ENCODE peak calls at places on chromosome 15, in ten cellular contexts. C is neural progenitor cell; D is effector memory CD4-positive, alpha-beta T cell; O is adrenal gland; E is lung; U is psoas muscle; S is upper lobe of left lung; H is AG04450; V is cardiac muscle cell; W is NT2/D1. X is an unnamed sample.
A peak's percentile ranks its signal among the peaks of the same experiment; 100 is the strongest.

GRCh38 chr15:27826411-27826810 is 272.7 kb downstream of the OCA2 start:
- DNase-seq in C (no peak), V (no peak), D (no peak), U (peak; percentile 18), S (no peak), H (no peak), O (no peak), E (no peak), W (no peak), X (no peak)

GRCh38 chr15:73573071-73573470 is 60.1 kb downstream of the NPTN start:
- DNase-seq in E (no peak), D (no peak), H (no peak), W (no peak), V (no peak), S (no peak), U (no peak), O (no peak), C (no peak), X (no peak)

GRCh38 chr15:74144153-74144775 is 13.9 kb downstream of the ISLR2 start:
- DNase-seq in E (no peak), H (no peak), C (no peak), O (no peak), D (no peak), W (no peak), V (no peak), U (no peak), S (no peak), X (no peak)

GRCh38 chr15:74174216-74174965 is 881 bp downstream of the ISLR start:
- DNase-seq in O (no peak), U (peak; percentile 46), S (no peak), H (no peak), W (no peak), E (no peak), V (peak; percentile 57), C (no peak), D (no peak), X (no peak)

GRCh38 chr15:75868019-75868418 is 24.8 kb downstream of the UBE2Q2 start:
- DNase-seq in U (no peak), D (no peak), W (no peak), E (no peak), O (no peak), H (no peak), C (no peak), S (no peak), V (no peak), X (no peak)

GRCh38 chr15:101444015-101444414 is 45.5 kb downstream of the PCSK6 start:
- DNase-seq in U (peak; percentile 71), O (no peak), C (no peak), H (no peak), E (no peak), D (no peak), W (no peak), V (no peak), S (no peak), X (no peak)

GRCh38 chr15:100663066-100663465 is 60.7 kb downstream of the ASB7 start:
- DNase-seq in S (no peak), W (peak; percentile 13), U (no peak), E (no peak), O (no peak), H (no peak), D (no peak), V (peak; percentile 22), C (peak; percentile 76), X (no peak)

GRCh38 chr15:76903251-76903681 is 1.9 kb downstream of the SCAPER start:
- DNase-seq in U (no peak), S (no peak), C (peak; percentile 16), E (no peak), H (peak; percentile 26), D (no peak), W (no peak), O (no peak), V (peak; percentile 46), X (no peak)

GRCh38 chr15:61951949-61952348 is 108.3 kb downstream of the VPS13C start:
- DNase-seq in W (no peak), V (peak; percentile 31), D (no peak), O (peak; percentile 12), H (no peak), C (no peak), E (no peak), S (no peak), U (no peak), X (no peak)

DNA sequence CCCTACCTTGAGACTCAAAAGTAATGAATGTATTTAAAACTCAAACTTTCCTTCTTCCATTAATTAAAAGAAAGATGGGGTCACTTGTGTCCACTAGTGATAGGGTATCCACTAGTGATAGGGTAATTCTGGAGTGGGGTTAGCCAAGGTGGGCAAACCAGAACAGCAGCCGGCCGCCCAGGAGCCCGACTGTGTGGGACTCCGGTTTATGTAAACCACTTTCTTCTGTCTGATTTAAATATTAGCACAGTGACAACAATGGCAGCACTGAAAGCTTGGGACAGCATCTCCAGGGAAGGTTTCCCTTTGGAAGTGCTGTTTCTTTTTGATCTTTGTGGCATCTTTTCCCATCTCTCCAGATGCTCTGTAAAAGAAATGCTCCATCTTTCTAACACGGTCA is 722 bp downstream of the MYZAP start:
- DNase-seq in C (no peak), H (no peak), V (no peak), E (no peak), W (no peak), S (peak; percentile 27), D (no peak), U (no peak), O (no peak), X (no peak)
- H3K9me3 ChIP-seq in C (no peaks in the 10 kb centered on the region), H (no peaks in the 10 kb centered on the region), V (no peaks in the 10 kb centered on the region), E (no peaks in the 10 kb centered on the region), W (no peaks in the 10 kb centered on the region), S (no peaks in the 10 kb centered on the region), D (no peaks in the 10 kb centered on the region), U (no peaks in the 10 kb centered on the region), O (no peaks in the 10 kb centered on the region), X (no peaks in the 10 kb centered on the region)

DNA sequence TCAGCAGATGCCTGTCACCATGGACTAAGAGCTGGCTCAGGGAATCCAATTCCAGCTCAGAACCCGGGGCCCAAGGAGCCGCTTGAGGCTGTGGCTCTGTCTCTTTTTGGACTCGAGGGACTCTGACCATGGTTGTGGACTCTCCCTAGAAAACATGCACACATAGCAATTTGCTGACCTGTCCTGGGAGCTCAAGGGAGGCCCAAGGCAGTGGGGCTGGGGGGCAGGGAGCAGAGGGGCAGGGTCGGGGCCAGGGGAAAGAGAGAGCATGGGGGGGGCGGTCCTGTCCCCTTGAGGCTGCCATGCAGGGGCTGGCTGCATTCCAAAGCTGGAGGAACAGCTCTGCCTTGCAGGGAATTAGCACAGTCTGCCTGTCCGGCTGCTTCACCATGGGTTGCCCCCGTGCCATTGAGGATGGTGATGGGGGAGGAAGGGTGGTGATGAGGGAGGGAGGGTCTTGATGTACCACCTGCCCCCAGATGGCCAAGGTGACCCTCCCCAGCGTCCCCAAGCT is 190.1 kb downstream of the GOLGA6L6 start:
- DNase-seq in E (peak; percentile 29), O (peak; percentile 11), W (no peak), U (peak; percentile 58), H (no peak), S (peak; percentile 78), V (no peak), C (no peak), D (no peak), X (no peak)
- H3K9me3 ChIP-seq in E (no peaks in the 10 kb centered on the region), O (no peaks in the 10 kb centered on the region), W (peaks cover 17% of the 10 kb centered on the region), U (no peaks in the 10 kb centered on the region), H (peaks cover 94% of the 10 kb centered on the region), S (peaks cover 5% of the 10 kb centered on the region), V (peaks cover 43% of the 10 kb centered on the region), C (peaks cover 88% of the 10 kb centered on the region), D (no peaks in the 10 kb centered on the region), X (no peaks in the 10 kb centered on the region)

DNA sequence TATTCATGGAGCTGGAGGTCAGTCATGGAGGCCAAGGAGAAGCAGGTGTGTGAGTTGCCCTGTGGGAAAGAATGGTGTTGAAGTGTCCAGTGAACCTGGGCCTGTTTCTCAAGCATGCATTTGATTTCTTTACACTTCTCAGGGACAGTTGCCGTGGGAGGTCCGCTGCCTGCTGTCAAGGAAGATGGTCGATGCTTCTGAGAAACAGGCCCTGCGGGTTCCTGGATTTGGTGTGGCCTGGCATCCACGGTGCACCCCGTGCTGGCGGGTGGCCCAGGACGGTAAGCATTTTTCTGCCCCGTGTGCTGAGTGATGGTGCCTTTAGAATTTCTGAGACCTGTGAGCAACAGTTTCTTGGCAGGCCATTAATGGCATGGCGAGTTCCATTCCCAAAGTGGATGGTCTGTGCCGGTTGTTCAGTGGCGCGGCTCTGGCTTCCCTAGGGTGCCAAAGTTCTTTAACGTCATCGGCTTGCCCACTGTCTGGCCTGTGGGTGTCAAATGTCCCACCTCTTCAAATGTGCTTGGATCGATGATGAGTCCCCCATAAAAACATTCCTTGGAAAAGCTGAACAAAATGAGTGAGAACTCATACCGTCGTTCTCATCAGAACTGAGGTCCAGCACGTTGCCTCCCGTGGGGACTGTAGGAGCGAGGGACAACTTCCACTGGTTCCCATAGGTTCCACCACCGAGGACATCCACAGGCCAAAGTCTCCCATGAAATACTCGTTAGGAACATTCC is 107.2 kb downstream of the SNRPN start:
- DNase-seq in E (no peak), V (no peak), C (no peak), S (peak; percentile 34), W (no peak), O (peak; percentile 1), D (no peak), U (no peak), H (no peak), X (no peak)
- H3K9me3 ChIP-seq in E (peaks cover 35% of the 10 kb centered on the region), V (peaks cover 18% of the 10 kb centered on the region), C (peaks cover 20% of the 10 kb centered on the region), S (peaks cover 100% of the 10 kb centered on the region), W (peaks cover 100% of the 10 kb centered on the region), O (peaks cover 9% of the 10 kb centered on the region), D (peaks cover 88% of the 10 kb centered on the region), U (peaks cover 98% of the 10 kb centered on the region), H (peaks cover 100% of the 10 kb centered on the region), X (peaks cover 51% of the 10 kb centered on the region)

GRCh38 chr15:26661107-26661506 is 111.8 kb downstream of the GABRB3 start:
- DNase-seq in U (no peak), W (no peak), D (no peak), C (no peak), O (no peak), V (no peak), H (no peak), S (no peak), E (no peak), X (no peak)
- H3K9me3 ChIP-seq in U (no peaks in the 10 kb centered on the region), W (no peaks in the 10 kb centered on the region), D (no peaks in the 10 kb centered on the region), C (no peaks in the 10 kb centered on the region), O (no peaks in the 10 kb centered on the region), V (no peaks in the 10 kb centered on the region), H (peaks cover 23% of the 10 kb centered on the region), S (no peaks in the 10 kb centered on the region), E (no peaks in the 10 kb centered on the region), X (no peaks in the 10 kb centered on the region)

GRCh38 chr15:78104119-78104479 is 11.7 kb downstream of the SH2D7 start:
- DNase-seq in C (no peak), S (no peak), D (no peak), H (no peak), V (no peak), U (no peak), W (no peak), E (no peak), O (no peak), X (no peak)
- H3K9me3 ChIP-seq in C (no peaks in the 10 kb centered on the region), S (no peaks in the 10 kb centered on the region), D (no peaks in the 10 kb centered on the region), H (no peaks in the 10 kb centered on the region), V (no peaks in the 10 kb centered on the region), U (no peaks in the 10 kb centered on the region), W (no peaks in the 10 kb centered on the region), E (no peaks in the 10 kb centered on the region), O (no peaks in the 10 kb centered on the region), X (no peaks in the 10 kb centered on the region)

GRCh38 chr15:25055356-25056068 is 100.7 kb downstream of the SNRPN start:
- DNase-seq in O (no peak), S (no peak), H (no peak), U (no peak), C (no peak), W (no peak), D (no peak), E (peak; percentile 19), V (no peak), X (no peak)
- H3K9me3 ChIP-seq in O (peaks cover 9% of the 10 kb centered on the region), S (peaks cover 100% of the 10 kb centered on the region), H (peaks cover 100% of the 10 kb centered on the region), U (peaks cover 90% of the 10 kb centered on the region), C (peaks cover 33% of the 10 kb centered on the region), W (peaks cover 100% of the 10 kb centered on the region), D (peaks cover 92% of the 10 kb centered on the region), E (peaks cover 48% of the 10 kb centered on the region), V (peaks cover 17% of the 10 kb centered on the region), X (peaks cover 69% of the 10 kb centered on the region)

GRCh38 chr15:25092661-25093060 is 137.9 kb downstream of the SNRPN start:
- DNase-seq in W (no peak), D (no peak), V (no peak), S (no peak), H (no peak), O (no peak), U (no peak), E (no peak), C (no peak), X (no peak)
- H3K9me3 ChIP-seq in W (no peaks in the 10 kb centered on the region), D (peaks cover 33% of the 10 kb centered on the region), V (no peaks in the 10 kb centered on the region), S (peaks cover 94% of the 10 kb centered on the region), H (peaks cover 45% of the 10 kb centered on the region), O (no peaks in the 10 kb centered on the region), U (peaks cover 63% of the 10 kb centered on the region), E (peaks cover 7% of the 10 kb centered on the region), C (no peaks in the 10 kb centered on the region), X (peaks cover 31% of the 10 kb centered on the region)